ENCODE peak calls at places on chromosomes 1 and 21, in eight cellular contexts. O is NCI-H748 treated with DMSO at 0.1 percent for 48 hours, Q is K562, X is putamen, Y is sigmoid colon, B is neural progenitor cell, L is NCI-H774, G is left cardiac atrium. Z is an unnamed sample.

GRCh38 chr1:154115180-154115579 is 39.7 kb downstream of the NUP210L start:
- DNase-seq in B (no peak), Q (no peak), Y (no peak), L (peak), G (no peak), O (no peak), X (no peak), Z (no peak)

GRCh38 chr1:30409476-30410152 is 313.8 kb downstream of the MATN1 start:
- DNase-seq in G (no peak), O (no peak), Y (no peak), X (no peak), B (no peak), Q (no peak), L (no peak), Z (no peak)

GRCh38 chr1:229326601-229327000 is 16.2 kb downstream of the CCSAP start:
- DNase-seq in X (no peak), O (no peak), G (no peak), Y (no peak), L (no peak), Q (no peak), B (no peak), Z (no peak)

GRCh38 chr1:245086389-245086969 is 68.3 kb upstream of the KIF26B start:
- DNase-seq in O (no peak), Y (no peak), B (no peak), L (no peak), Q (no peak), G (no peak), X (no peak), Z (no peak)

GRCh38 chr21:16865612-16866011 is 647.2 kb upstream of the CXADR start:
- DNase-seq in L (no peak), B (no peak), O (no peak), Y (no peak), Q (no peak), G (no peak), X (no peak), Z (no peak)

GRCh38 chr1:86648255-86648654 is 56.1 kb upstream of the SH3GLB1 start:
- DNase-seq in O (peak), G (no peak), X (no peak), B (no peak), Y (no peak), L (peak), Q (no peak), Z (no peak)

GRCh38 chr1:200520740-200521139 is 99.8 kb downstream of the KIF14 start:
- DNase-seq in X (no peak), Y (no peak), Q (no peak), O (no peak), L (no peak), B (no peak), G (no peak), Z (no peak)

GRCh38 chr1:84143796-84144565 is at the start of gene PRKACB:
- DNase-seq in Q (no peak), O (no peak), Y (no peak), L (no peak), X (no peak), G (no peak), B (no peak), Z (no peak)

GRCh38 chr1:236844499-236845271 is 49.6 kb downstream of the MTR start:
- DNase-seq in B (no peak), L (no peak), Q (no peak), O (no peak), X (no peak), Y (no peak), G (no peak), Z (no peak)

GRCh38 chr21:26806734-26807372 is 38.4 kb downstream of the ADAMTS1 start:
- DNase-seq in Q (no peak), Y (no peak), B (no peak), G (no peak), X (no peak), L (no peak), O (no peak), Z (no peak)

GRCh38 chr1:170881268-170882265 is 53.8 kb upstream of the MROH9 start:
- DNase-seq in Y (no peak), G (no peak), L (peak), Q (no peak), B (peak), X (peak), O (no peak), Z (peak)

GRCh38 chr21:41653944-41654625 is 112.8 kb downstream of the RIPK4 start:
- DNase-seq in L (no peak), X (no peak), Q (no peak), G (no peak), B (no peak), Y (no peak), O (no peak), Z (no peak)

GRCh38 chr1:156086256-156086662 is 4.0 kb upstream of the MEX3A start:
- DNase-seq in Q (no peak), O (no peak), B (peak), X (no peak), G (no peak), L (no peak), Y (no peak), Z (no peak)

GRCh38 chr1:229298420-229298819 is 27.5 kb downstream of the RAB4A start:
- DNase-seq in X (no peak), Y (no peak), Q (no peak), G (no peak), B (no peak), O (no peak), L (no peak), Z (no peak)

GRCh38 chr1:3069491-3070303 is 694 bp downstream of the PRDM16 start:
- DNase-seq in Q (no peak), G (peak), L (peak), X (no peak), B (peak), O (peak), Y (peak), Z (no peak)

GRCh38 chr21:25689226-25689625 is 45.5 kb downstream of the ATP5PF start:
- DNase-seq in O (no peak), G (no peak), B (no peak), X (no peak), L (no peak), Y (no peak), Q (no peak), Z (peak)

GRCh38 chr1:15195420-15196052 is 42.0 kb downstream of the TMEM51 start:
- DNase-seq in Y (no peak), X (no peak), B (no peak), O (no peak), Q (no peak), L (no peak), G (no peak), Z (no peak)

GRCh38 chr1:17538428-17539130 is 919 bp upstream of the ARHGEF10L start:
- DNase-seq in Y (peak), G (peak), B (peak), Q (no peak), O (no peak), L (no peak), X (no peak), Z (no peak)